ENCODE peak calls at places on chromosome 1, in seven cellular contexts. One of them, this sample, is unnamed.

GRCh38 chr1:186050360-186050759 is 316.2 kb downstream of the HMCN1 start:
- DNase-seq in adrenal gland: no peak
- DNase-seq in colonic mucosa: no peak
- DNase-seq in heart right ventricle: no peak
- DNase-seq in effector memory CD4-positive, alpha-beta T cell: no peak
- DNase-seq in cardiac muscle cell: no peak
- DNase-seq in stomach: no peak
- DNase-seq in this sample: peak

GRCh38 chr1:73034255-73034654 is 751.9 kb upstream of the NEGR1 start:
- DNase-seq in effector memory CD4-positive, alpha-beta T cell: no peak
- DNase-seq in adrenal gland: no peak
- DNase-seq in cardiac muscle cell: no peak
- DNase-seq in colonic mucosa: no peak
- DNase-seq in heart right ventricle: no peak
- DNase-seq in stomach: no peak
- DNase-seq in this sample: no peak

GRCh38 chr1:153395136-153395685 is 4.3 kb upstream of the S100A8 start:
- DNase-seq in heart right ventricle: peak
- DNase-seq in adrenal gland: peak
- DNase-seq in cardiac muscle cell: no peak
- DNase-seq in colonic mucosa: peak
- DNase-seq in effector memory CD4-positive, alpha-beta T cell: no peak
- DNase-seq in stomach: no peak
- DNase-seq in this sample: peak

GRCh38 chr1:200883118-200883517 is 10.3 kb downstream of the GPR25 start:
- DNase-seq in effector memory CD4-positive, alpha-beta T cell: no peak
- DNase-seq in adrenal gland: no peak
- DNase-seq in heart right ventricle: no peak
- DNase-seq in colonic mucosa: no peak
- DNase-seq in cardiac muscle cell: no peak
- DNase-seq in stomach: peak
- DNase-seq in this sample: no peak

GRCh38 chr1:183163311-183163710 is 22.8 kb upstream of the LAMC2 start:
- DNase-seq in heart right ventricle: no peak
- DNase-seq in cardiac muscle cell: no peak
- DNase-seq in effector memory CD4-positive, alpha-beta T cell: no peak
- DNase-seq in adrenal gland: no peak
- DNase-seq in stomach: no peak
- DNase-seq in colonic mucosa: no peak
- DNase-seq in this sample: peak

GRCh38 chr1:151980287-151981177 is 13.1 kb downstream of the S100A10 start:
- DNase-seq in heart right ventricle: no peak
- DNase-seq in adrenal gland: peak
- DNase-seq in cardiac muscle cell: no peak
- DNase-seq in effector memory CD4-positive, alpha-beta T cell: no peak
- DNase-seq in colonic mucosa: peak
- DNase-seq in stomach: no peak
- DNase-seq in this sample: peak

GRCh38 chr1:30047576-30047975 is 675.8 kb downstream of the MATN1 start:
- DNase-seq in heart right ventricle: no peak
- DNase-seq in stomach: peak
- DNase-seq in cardiac muscle cell: no peak
- DNase-seq in effector memory CD4-positive, alpha-beta T cell: no peak
- DNase-seq in adrenal gland: no peak
- DNase-seq in colonic mucosa: no peak
- DNase-seq in this sample: no peak

GRCh38 chr1:201394596-201394995 is 4.5 kb downstream of the LAD1 start:
- DNase-seq in heart right ventricle: no peak
- DNase-seq in cardiac muscle cell: no peak
- DNase-seq in effector memory CD4-positive, alpha-beta T cell: no peak
- DNase-seq in stomach: no peak
- DNase-seq in adrenal gland: no peak
- DNase-seq in colonic mucosa: peak
- DNase-seq in this sample: no peak

DNA sequence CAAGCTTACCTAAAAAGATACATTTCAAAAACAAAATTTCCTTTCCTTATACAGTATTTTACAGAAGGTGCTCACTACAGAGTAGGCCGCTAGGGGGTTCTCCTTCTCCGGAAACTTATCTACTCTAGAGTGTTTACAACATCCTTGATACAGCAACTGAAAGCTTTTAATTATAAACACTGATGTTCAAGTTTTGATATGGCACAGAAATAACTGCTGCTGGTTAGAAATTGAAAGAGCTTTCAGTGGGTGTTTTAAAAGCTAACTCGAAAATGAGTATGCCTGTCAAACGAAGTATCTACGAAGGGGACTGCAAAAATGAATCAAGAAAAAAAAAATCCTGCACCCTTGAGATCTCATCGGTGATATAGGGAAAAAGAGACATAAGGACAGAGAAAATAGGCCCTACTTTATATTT is 1.0 kb downstream of the YOD1 start:
- DNase-seq in adrenal gland: peak
- DNase-seq in cardiac muscle cell: peak
- DNase-seq in colonic mucosa: peak
- DNase-seq in stomach: peak
- DNase-seq in heart right ventricle: no peak
- DNase-seq in effector memory CD4-positive, alpha-beta T cell: no peak
- DNase-seq in this sample: peak
- H3K27ac ChIP-seq in adrenal gland: peak
- H3K27ac ChIP-seq in cardiac muscle cell: peak
- H3K27ac ChIP-seq in colonic mucosa: peak
- H3K27ac ChIP-seq in stomach: peak
- H3K27ac ChIP-seq in heart right ventricle: peak
- H3K27ac ChIP-seq in effector memory CD4-positive, alpha-beta T cell: peak
- H3K27ac ChIP-seq in this sample: peak

DNA sequence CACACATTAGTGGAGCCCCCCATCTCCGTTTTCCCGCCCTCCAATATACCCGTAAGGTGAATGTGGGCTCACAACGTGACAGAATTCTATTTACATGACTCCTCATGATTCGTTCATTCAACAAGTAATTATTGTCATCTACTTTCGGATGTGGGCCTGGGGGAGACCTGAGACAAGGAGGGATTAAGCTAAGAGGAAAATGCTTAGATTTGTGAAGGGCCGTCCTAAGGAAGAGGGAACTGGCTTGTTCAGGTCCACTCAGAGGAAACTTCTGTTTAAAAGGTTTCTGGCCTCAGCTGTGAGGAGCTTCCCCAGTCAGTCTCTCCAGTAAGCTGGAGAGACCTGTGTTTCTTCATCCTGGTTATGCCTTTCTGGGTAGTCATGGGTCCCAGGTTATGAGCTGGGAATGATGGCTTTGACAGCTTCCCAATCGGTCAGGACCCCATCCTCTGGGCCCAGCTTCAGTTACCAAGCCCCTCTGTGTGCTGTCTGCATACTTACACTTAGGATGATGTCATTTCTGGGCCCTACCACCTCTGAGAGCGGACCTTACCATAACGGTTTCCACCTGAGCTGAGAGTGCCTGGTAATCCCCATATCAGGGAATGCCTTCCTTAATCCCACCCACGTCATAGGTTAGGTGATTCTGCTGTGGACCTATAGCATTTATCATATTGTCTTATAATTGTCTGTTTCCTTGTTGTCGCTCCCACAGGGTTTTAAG is 687 bp upstream of the ERI3 start:
- DNase-seq in heart right ventricle: no peak
- DNase-seq in cardiac muscle cell: no peak
- DNase-seq in effector memory CD4-positive, alpha-beta T cell: no peak
- DNase-seq in stomach: no peak
- DNase-seq in colonic mucosa: no peak
- DNase-seq in adrenal gland: no peak
- DNase-seq in this sample: no peak
- H3K4me3 ChIP-seq in heart right ventricle: peak
- H3K4me3 ChIP-seq in cardiac muscle cell: no peak
- H3K4me3 ChIP-seq in effector memory CD4-positive, alpha-beta T cell: no peak
- H3K4me3 ChIP-seq in stomach: peak
- H3K4me3 ChIP-seq in colonic mucosa: peak
- H3K4me3 ChIP-seq in adrenal gland: peak
- H3K4me3 ChIP-seq in this sample: peak

GRCh38 chr1:18951818-18952391 is 4.6 kb downstream of the IFFO2 start:
- DNase-seq in adrenal gland: no peak
- DNase-seq in effector memory CD4-positive, alpha-beta T cell: peak
- DNase-seq in stomach: peak
- DNase-seq in colonic mucosa: no peak
- DNase-seq in cardiac muscle cell: no peak
- DNase-seq in heart right ventricle: no peak
- DNase-seq in this sample: no peak
- H3K27ac ChIP-seq in adrenal gland: peak
- H3K27ac ChIP-seq in effector memory CD4-positive, alpha-beta T cell: peak
- H3K27ac ChIP-seq in stomach: peak
- H3K27ac ChIP-seq in colonic mucosa: peak
- H3K27ac ChIP-seq in cardiac muscle cell: no peak
- H3K27ac ChIP-seq in heart right ventricle: peak
- H3K27ac ChIP-seq in this sample: peak

DNA sequence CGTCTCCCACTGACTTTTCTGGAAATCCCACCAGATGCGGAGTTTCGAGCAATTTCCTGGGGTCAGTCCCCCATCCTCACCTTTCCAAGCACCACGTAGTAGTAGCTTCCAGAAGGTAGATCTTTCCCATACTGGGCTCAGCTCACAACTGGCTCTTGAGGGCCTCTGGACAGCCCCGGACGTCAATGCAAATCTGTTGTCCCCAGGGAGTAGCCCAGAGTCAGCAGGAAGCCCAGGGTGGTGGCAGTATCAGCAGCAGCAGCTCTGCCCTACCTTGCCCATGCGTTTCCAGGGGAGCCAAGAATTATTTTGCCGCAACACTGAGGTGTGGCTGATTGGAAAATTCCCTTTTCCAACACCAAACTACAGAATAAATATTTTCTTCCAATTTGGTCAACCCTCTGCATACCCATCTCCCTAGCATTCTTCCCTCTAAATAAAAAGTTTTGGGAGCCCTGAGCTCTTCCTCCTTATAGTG is 70.3 kb downstream of the CD46 start:
- DNase-seq in effector memory CD4-positive, alpha-beta T cell: no peak
- DNase-seq in adrenal gland: no peak
- DNase-seq in heart right ventricle: no peak
- DNase-seq in colonic mucosa: no peak
- DNase-seq in stomach: no peak
- DNase-seq in cardiac muscle cell: no peak
- DNase-seq in this sample: no peak
- H3K4me3 ChIP-seq in effector memory CD4-positive, alpha-beta T cell: peak
- H3K4me3 ChIP-seq in adrenal gland: peak
- H3K4me3 ChIP-seq in heart right ventricle: peak
- H3K4me3 ChIP-seq in colonic mucosa: peak
- H3K4me3 ChIP-seq in stomach: peak
- H3K4me3 ChIP-seq in cardiac muscle cell: no peak
- H3K4me3 ChIP-seq in this sample: no peak

GRCh38 chr1:3541465-3541864 is 69.8 kb downstream of the MEGF6 start:
- DNase-seq in cardiac muscle cell: no peak
- DNase-seq in stomach: no peak
- DNase-seq in adrenal gland: no peak
- DNase-seq in colonic mucosa: no peak
- DNase-seq in effector memory CD4-positive, alpha-beta T cell: no peak
- DNase-seq in heart right ventricle: no peak
- DNase-seq in this sample: no peak
- H3K27ac ChIP-seq in cardiac muscle cell: no peak
- H3K27ac ChIP-seq in stomach: no peak
- H3K27ac ChIP-seq in adrenal gland: no peak
- H3K27ac ChIP-seq in colonic mucosa: no peak
- H3K27ac ChIP-seq in effector memory CD4-positive, alpha-beta T cell: no peak
- H3K27ac ChIP-seq in heart right ventricle: no peak
- H3K27ac ChIP-seq in this sample: no peak

GRCh38 chr1:67688526-67689219 is 3.7 kb downstream of the GADD45A start:
- DNase-seq in cardiac muscle cell: no peak
- DNase-seq in heart right ventricle: no peak
- DNase-seq in adrenal gland: no peak
- DNase-seq in stomach: no peak
- DNase-seq in colonic mucosa: no peak
- DNase-seq in effector memory CD4-positive, alpha-beta T cell: no peak
- DNase-seq in this sample: no peak
- H3K4me3 ChIP-seq in cardiac muscle cell: no peak
- H3K4me3 ChIP-seq in heart right ventricle: no peak
- H3K4me3 ChIP-seq in adrenal gland: no peak
- H3K4me3 ChIP-seq in stomach: no peak
- H3K4me3 ChIP-seq in colonic mucosa: no peak
- H3K4me3 ChIP-seq in effector memory CD4-positive, alpha-beta T cell: no peak
- H3K4me3 ChIP-seq in this sample: peak

GRCh38 chr1:203151362-203152157 is 24.0 kb downstream of the ADORA1 start:
- DNase-seq in effector memory CD4-positive, alpha-beta T cell: no peak
- DNase-seq in heart right ventricle: no peak
- DNase-seq in stomach: no peak
- DNase-seq in cardiac muscle cell: no peak
- DNase-seq in adrenal gland: no peak
- DNase-seq in colonic mucosa: no peak
- DNase-seq in this sample: no peak
- H3K27ac ChIP-seq in effector memory CD4-positive, alpha-beta T cell: no peak
- H3K27ac ChIP-seq in heart right ventricle: no peak
- H3K27ac ChIP-seq in stomach: no peak
- H3K27ac ChIP-seq in cardiac muscle cell: peak
- H3K27ac ChIP-seq in adrenal gland: no peak
- H3K27ac ChIP-seq in colonic mucosa: no peak
- H3K27ac ChIP-seq in this sample: no peak

GRCh38 chr1:38793299-38793698 is 66.3 kb downstream of the RRAGC start:
- DNase-seq in adrenal gland: no peak
- DNase-seq in stomach: no peak
- DNase-seq in cardiac muscle cell: no peak
- DNase-seq in colonic mucosa: no peak
- DNase-seq in effector memory CD4-positive, alpha-beta T cell: no peak
- DNase-seq in heart right ventricle: no peak
- DNase-seq in this sample: no peak
- H3K4me3 ChIP-seq in adrenal gland: no peak
- H3K4me3 ChIP-seq in stomach: no peak
- H3K4me3 ChIP-seq in cardiac muscle cell: no peak
- H3K4me3 ChIP-seq in colonic mucosa: no peak
- H3K4me3 ChIP-seq in effector memory CD4-positive, alpha-beta T cell: no peak
- H3K4me3 ChIP-seq in heart right ventricle: no peak
- H3K4me3 ChIP-seq in this sample: no peak

This sample was measured in GM23248.